ENCODE peak calls at places on chromosomes 6 and 20, in ten cellular contexts. One of them, this sample, is unnamed.

GRCh38 chr6:166686317-166686716 is 59.3 kb upstream of the RPS6KA2 start:
- DNase-seq in SK-N-SH: no peak
- DNase-seq in kidney epithelial cell: no peak
- DNase-seq in astrocyte of the spinal cord: no peak
- DNase-seq in fibroblast of mammary gland: no peak
- DNase-seq in NT2/D1: no peak
- DNase-seq in dorsolateral prefrontal cortex: no peak
- DNase-seq in HCT116: no peak
- DNase-seq in CD8-positive, alpha-beta T cell: no peak
- DNase-seq in GM23338: no peak
- DNase-seq in this sample: no peak

GRCh38 chr20:21601799-21602198 is 87.9 kb upstream of the NKX2-2 start:
- DNase-seq in SK-N-SH: no peak
- DNase-seq in kidney epithelial cell: no peak
- DNase-seq in astrocyte of the spinal cord: no peak
- DNase-seq in fibroblast of mammary gland: no peak
- DNase-seq in NT2/D1: no peak
- DNase-seq in dorsolateral prefrontal cortex: no peak
- DNase-seq in HCT116: no peak
- DNase-seq in CD8-positive, alpha-beta T cell: no peak
- DNase-seq in GM23338: no peak
- DNase-seq in this sample: no peak

GRCh38 chr6:41306187-41306854 is 19.8 kb upstream of the TREM1 start:
- DNase-seq in SK-N-SH: peak; percentile 54
- DNase-seq in kidney epithelial cell: no peak
- DNase-seq in astrocyte of the spinal cord: peak; percentile 36
- DNase-seq in fibroblast of mammary gland: peak; percentile 57
- DNase-seq in NT2/D1: peak; percentile 36
- DNase-seq in dorsolateral prefrontal cortex: no peak
- DNase-seq in HCT116: peak; percentile 58
- DNase-seq in CD8-positive, alpha-beta T cell: no peak
- DNase-seq in GM23338: peak; percentile 85
- DNase-seq in this sample: peak; percentile 71

GRCh38 chr6:7166410-7167293 is 58.9 kb downstream of the RREB1 start:
- DNase-seq in SK-N-SH: no peak
- DNase-seq in kidney epithelial cell: no peak
- DNase-seq in astrocyte of the spinal cord: peak; percentile 70
- DNase-seq in fibroblast of mammary gland: peak; percentile 75
- DNase-seq in NT2/D1: no peak
- DNase-seq in dorsolateral prefrontal cortex: no peak
- DNase-seq in HCT116: no peak
- DNase-seq in CD8-positive, alpha-beta T cell: no peak
- DNase-seq in GM23338: no peak
- DNase-seq in this sample: no peak

GRCh38 chr6:155171747-155172191 is 92.0 kb upstream of the CLDN20 start:
- DNase-seq in SK-N-SH: no peak
- DNase-seq in kidney epithelial cell: no peak
- DNase-seq in astrocyte of the spinal cord: peak; percentile 81
- DNase-seq in fibroblast of mammary gland: peak; percentile 30
- DNase-seq in NT2/D1: no peak
- DNase-seq in dorsolateral prefrontal cortex: no peak
- DNase-seq in HCT116: no peak
- DNase-seq in CD8-positive, alpha-beta T cell: no peak
- DNase-seq in GM23338: no peak
- DNase-seq in this sample: no peak

GRCh38 chr20:58677205-58677604 is 15.4 kb upstream of the NPEPL1 start:
- DNase-seq in SK-N-SH: no peak
- DNase-seq in kidney epithelial cell: no peak
- DNase-seq in astrocyte of the spinal cord: no peak
- DNase-seq in fibroblast of mammary gland: no peak
- DNase-seq in NT2/D1: no peak
- DNase-seq in dorsolateral prefrontal cortex: no peak
- DNase-seq in HCT116: no peak
- DNase-seq in CD8-positive, alpha-beta T cell: no peak
- DNase-seq in GM23338: no peak
- DNase-seq in this sample: no peak

GRCh38 chr6:46042355-46042999 is 26.8 kb upstream of the CLIC5 start:
- DNase-seq in SK-N-SH: peak; percentile 8
- DNase-seq in kidney epithelial cell: peak; percentile 10
- DNase-seq in astrocyte of the spinal cord: peak; percentile 30
- DNase-seq in fibroblast of mammary gland: peak; percentile 79
- DNase-seq in NT2/D1: no peak
- DNase-seq in dorsolateral prefrontal cortex: no peak
- DNase-seq in HCT116: peak; percentile 58
- DNase-seq in CD8-positive, alpha-beta T cell: no peak
- DNase-seq in GM23338: peak; percentile 75
- DNase-seq in this sample: peak; percentile 62

GRCh38 chr20:64226686-64227576 is 28.6 kb upstream of the PCMTD2 start:
- DNase-seq in SK-N-SH: no peak
- DNase-seq in kidney epithelial cell: no peak
- DNase-seq in astrocyte of the spinal cord: no peak
- DNase-seq in fibroblast of mammary gland: no peak
- DNase-seq in NT2/D1: no peak
- DNase-seq in dorsolateral prefrontal cortex: no peak
- DNase-seq in HCT116: no peak
- DNase-seq in CD8-positive, alpha-beta T cell: peak; percentile 54
- DNase-seq in GM23338: no peak
- DNase-seq in this sample: no peak

GRCh38 chr20:19254086-19254821 is 41.8 kb downstream of the SLC24A3 start:
- DNase-seq in SK-N-SH: no peak
- DNase-seq in kidney epithelial cell: no peak
- DNase-seq in astrocyte of the spinal cord: peak; percentile 20
- DNase-seq in fibroblast of mammary gland: peak; percentile 74
- DNase-seq in NT2/D1: no peak
- DNase-seq in dorsolateral prefrontal cortex: no peak
- DNase-seq in HCT116: no peak
- DNase-seq in CD8-positive, alpha-beta T cell: no peak
- DNase-seq in GM23338: no peak
- DNase-seq in this sample: no peak

GRCh38 chr6:5851261-5851757 is 155.4 kb downstream of the NRN1 start:
- DNase-seq in SK-N-SH: no peak
- DNase-seq in kidney epithelial cell: peak; percentile 29
- DNase-seq in astrocyte of the spinal cord: peak; percentile 39
- DNase-seq in fibroblast of mammary gland: peak; percentile 54
- DNase-seq in NT2/D1: peak; percentile 48
- DNase-seq in dorsolateral prefrontal cortex: peak; percentile 87
- DNase-seq in HCT116: no peak
- DNase-seq in CD8-positive, alpha-beta T cell: peak; percentile 79
- DNase-seq in GM23338: peak; percentile 91
- DNase-seq in this sample: peak; percentile 43

GRCh38 chr6:52388790-52389189 is 26.8 kb downstream of the PAQR8 start:
- DNase-seq in SK-N-SH: no peak
- DNase-seq in kidney epithelial cell: no peak
- DNase-seq in astrocyte of the spinal cord: no peak
- DNase-seq in fibroblast of mammary gland: no peak
- DNase-seq in NT2/D1: no peak
- DNase-seq in dorsolateral prefrontal cortex: no peak
- DNase-seq in HCT116: no peak
- DNase-seq in CD8-positive, alpha-beta T cell: no peak
- DNase-seq in GM23338: no peak
- DNase-seq in this sample: no peak

GRCh38 chr6:144657691-144658090 is 372.6 kb downstream of the UTRN start:
- DNase-seq in SK-N-SH: no peak
- DNase-seq in kidney epithelial cell: no peak
- DNase-seq in astrocyte of the spinal cord: peak; percentile 84
- DNase-seq in fibroblast of mammary gland: no peak
- DNase-seq in NT2/D1: peak; percentile 55
- DNase-seq in dorsolateral prefrontal cortex: no peak
- DNase-seq in HCT116: no peak
- DNase-seq in CD8-positive, alpha-beta T cell: no peak
- DNase-seq in GM23338: peak; percentile 85
- DNase-seq in this sample: peak; percentile 63

GRCh38 chr20:11355338-11355737 is 562.4 kb upstream of the BTBD3 start:
- DNase-seq in SK-N-SH: no peak
- DNase-seq in kidney epithelial cell: no peak
- DNase-seq in astrocyte of the spinal cord: no peak
- DNase-seq in fibroblast of mammary gland: no peak
- DNase-seq in NT2/D1: no peak
- DNase-seq in dorsolateral prefrontal cortex: no peak
- DNase-seq in HCT116: no peak
- DNase-seq in CD8-positive, alpha-beta T cell: no peak
- DNase-seq in GM23338: no peak
- DNase-seq in this sample: no peak

GRCh38 chr6:165665384-165665672 is 2.3 kb upstream of the PDE10A start:
- DNase-seq in SK-N-SH: no peak
- DNase-seq in kidney epithelial cell: no peak
- DNase-seq in astrocyte of the spinal cord: no peak
- DNase-seq in fibroblast of mammary gland: no peak
- DNase-seq in NT2/D1: no peak
- DNase-seq in dorsolateral prefrontal cortex: no peak
- DNase-seq in HCT116: no peak
- DNase-seq in CD8-positive, alpha-beta T cell: no peak
- DNase-seq in GM23338: no peak
- DNase-seq in this sample: no peak

GRCh38 chr6:165663283-165663735 is 268 bp upstream of the PDE10A start:
- DNase-seq in SK-N-SH: peak; percentile 66
- DNase-seq in kidney epithelial cell: no peak
- DNase-seq in astrocyte of the spinal cord: peak; percentile 47
- DNase-seq in fibroblast of mammary gland: peak; percentile 31
- DNase-seq in NT2/D1: no peak
- DNase-seq in dorsolateral prefrontal cortex: peak; percentile 50
- DNase-seq in HCT116: no peak
- DNase-seq in CD8-positive, alpha-beta T cell: no peak
- DNase-seq in GM23338: peak; percentile 70
- DNase-seq in this sample: peak; percentile 17

GRCh38 chr6:165663736-165664552 is 903 bp upstream of the PDE10A start:
- DNase-seq in SK-N-SH: no peak
- DNase-seq in kidney epithelial cell: no peak
- DNase-seq in astrocyte of the spinal cord: no peak
- DNase-seq in fibroblast of mammary gland: peak; percentile 18
- DNase-seq in NT2/D1: no peak
- DNase-seq in dorsolateral prefrontal cortex: no peak
- DNase-seq in HCT116: no peak
- DNase-seq in CD8-positive, alpha-beta T cell: no peak
- DNase-seq in GM23338: peak; percentile 67
- DNase-seq in this sample: peak; percentile 24

GRCh38 chr6:165662671-165663282 is at the start of gene PDE10A:
- DNase-seq in SK-N-SH: peak; percentile 82
- DNase-seq in kidney epithelial cell: no peak
- DNase-seq in astrocyte of the spinal cord: peak; percentile 35
- DNase-seq in fibroblast of mammary gland: no peak
- DNase-seq in NT2/D1: no peak
- DNase-seq in dorsolateral prefrontal cortex: peak; percentile 54
- DNase-seq in HCT116: no peak
- DNase-seq in CD8-positive, alpha-beta T cell: no peak
- DNase-seq in GM23338: peak; percentile 63
- DNase-seq in this sample: peak; percentile 12

GRCh38 chr6:165664553-165665383 is 1.7 kb upstream of the PDE10A start:
- DNase-seq in SK-N-SH: no peak
- DNase-seq in kidney epithelial cell: no peak
- DNase-seq in astrocyte of the spinal cord: no peak
- DNase-seq in fibroblast of mammary gland: no peak
- DNase-seq in NT2/D1: no peak
- DNase-seq in dorsolateral prefrontal cortex: no peak
- DNase-seq in HCT116: no peak
- DNase-seq in CD8-positive, alpha-beta T cell: no peak
- DNase-seq in GM23338: peak; percentile 71
- DNase-seq in this sample: no peak
- H3K4me3 ChIP-seq in SK-N-SH: peak overlapping the region; percentile 52
- H3K4me3 ChIP-seq in kidney epithelial cell: peak overlapping the region; percentile 90
- H3K4me3 ChIP-seq in astrocyte of the spinal cord: peak overlapping the region; percentile 13
- H3K4me3 ChIP-seq in fibroblast of mammary gland: no peak overlapping the region
- H3K4me3 ChIP-seq in NT2/D1: no peak overlapping the region
- H3K4me3 ChIP-seq in dorsolateral prefrontal cortex: peak overlapping the region; percentile 62
- H3K4me3 ChIP-seq in HCT116: no peak overlapping the region
- H3K4me3 ChIP-seq in CD8-positive, alpha-beta T cell: no peak overlapping the region
- H3K4me3 ChIP-seq in GM23338: peak overlapping the region; percentile 71
- H3K4me3 ChIP-seq in this sample: no peak overlapping the region

DNA sequence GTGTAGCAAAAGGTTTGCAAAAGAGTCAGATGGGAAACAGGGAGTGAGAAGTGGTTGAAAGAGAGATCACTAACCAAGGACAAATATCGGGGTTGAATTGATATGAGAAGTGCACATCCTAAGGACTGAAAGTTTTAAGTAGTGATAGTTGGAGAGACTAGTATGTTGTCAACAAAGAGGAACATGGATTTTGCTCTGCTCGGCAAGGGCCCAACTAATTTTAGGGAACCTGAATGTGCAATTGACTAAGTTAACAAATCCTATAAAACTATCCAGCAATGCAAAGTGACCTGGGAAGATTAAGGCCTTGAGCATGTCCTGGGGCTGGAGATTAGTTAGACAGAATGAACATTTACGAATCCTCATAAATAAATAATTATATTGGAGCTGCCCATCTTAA is 137.2 kb upstream of the TENT5A start:
- DNase-seq in SK-N-SH: no peak
- DNase-seq in kidney epithelial cell: no peak
- DNase-seq in astrocyte of the spinal cord: no peak
- DNase-seq in fibroblast of mammary gland: no peak
- DNase-seq in NT2/D1: no peak
- DNase-seq in dorsolateral prefrontal cortex: no peak
- DNase-seq in HCT116: no peak
- DNase-seq in CD8-positive, alpha-beta T cell: no peak
- DNase-seq in GM23338: no peak
- DNase-seq in this sample: no peak
- H3K4me3 ChIP-seq in SK-N-SH: no peak overlapping the region
- H3K4me3 ChIP-seq in kidney epithelial cell: no peak overlapping the region
- H3K4me3 ChIP-seq in astrocyte of the spinal cord: no peak overlapping the region
- H3K4me3 ChIP-seq in fibroblast of mammary gland: no peak overlapping the region
- H3K4me3 ChIP-seq in NT2/D1: no peak overlapping the region
- H3K4me3 ChIP-seq in dorsolateral prefrontal cortex: no peak overlapping the region
- H3K4me3 ChIP-seq in HCT116: no peak overlapping the region
- H3K4me3 ChIP-seq in CD8-positive, alpha-beta T cell: no peak overlapping the region
- H3K4me3 ChIP-seq in GM23338: no peak overlapping the region
- H3K4me3 ChIP-seq in this sample: no peak overlapping the region

DNA sequence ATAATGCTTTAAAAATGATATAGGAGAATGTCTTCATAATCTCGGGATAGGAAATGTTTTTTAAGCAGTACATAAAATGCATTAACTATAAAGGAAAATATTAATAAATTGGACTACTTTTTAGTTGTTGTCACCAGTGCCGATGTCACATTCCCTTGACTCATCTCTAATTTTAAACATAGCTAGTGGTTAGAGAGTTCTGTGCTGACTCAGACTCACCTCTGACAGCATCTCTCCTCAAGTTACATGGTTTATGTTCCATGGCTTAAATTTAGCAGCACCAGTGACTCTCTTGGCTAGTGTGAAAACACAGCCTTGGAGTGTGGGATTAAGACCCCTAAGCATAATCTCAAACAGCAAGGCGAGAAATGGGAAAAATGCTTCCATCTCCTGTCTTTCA is 311.8 kb upstream of the MMS22L start:
- DNase-seq in SK-N-SH: no peak
- DNase-seq in kidney epithelial cell: peak; percentile 14
- DNase-seq in astrocyte of the spinal cord: peak; percentile 62
- DNase-seq in fibroblast of mammary gland: peak; percentile 34
- DNase-seq in NT2/D1: no peak
- DNase-seq in dorsolateral prefrontal cortex: no peak
- DNase-seq in HCT116: no peak
- DNase-seq in CD8-positive, alpha-beta T cell: no peak
- DNase-seq in GM23338: no peak
- DNase-seq in this sample: peak; percentile 36
- H3K4me3 ChIP-seq in SK-N-SH: no peak overlapping the region
- H3K4me3 ChIP-seq in kidney epithelial cell: no peak overlapping the region
- H3K4me3 ChIP-seq in astrocyte of the spinal cord: no peak overlapping the region
- H3K4me3 ChIP-seq in fibroblast of mammary gland: no peak overlapping the region
- H3K4me3 ChIP-seq in NT2/D1: no peak overlapping the region
- H3K4me3 ChIP-seq in dorsolateral prefrontal cortex: no peak overlapping the region
- H3K4me3 ChIP-seq in HCT116: no peak overlapping the region
- H3K4me3 ChIP-seq in CD8-positive, alpha-beta T cell: no peak overlapping the region
- H3K4me3 ChIP-seq in GM23338: no peak overlapping the region
- H3K4me3 ChIP-seq in this sample: no peak overlapping the region

GRCh38 chr6:105646391-105646867 is 243.5 kb upstream of the PREP start:
- DNase-seq in SK-N-SH: no peak
- DNase-seq in kidney epithelial cell: peak; percentile 12
- DNase-seq in astrocyte of the spinal cord: peak; percentile 19
- DNase-seq in fibroblast of mammary gland: peak; percentile 21
- DNase-seq in NT2/D1: no peak
- DNase-seq in dorsolateral prefrontal cortex: no peak
- DNase-seq in HCT116: no peak
- DNase-seq in CD8-positive, alpha-beta T cell: no peak
- DNase-seq in GM23338: no peak
- DNase-seq in this sample: peak; percentile 82
- H3K4me3 ChIP-seq in SK-N-SH: no peak overlapping the region
- H3K4me3 ChIP-seq in kidney epithelial cell: no peak overlapping the region
- H3K4me3 ChIP-seq in astrocyte of the spinal cord: no peak overlapping the region
- H3K4me3 ChIP-seq in fibroblast of mammary gland: no peak overlapping the region
- H3K4me3 ChIP-seq in NT2/D1: no peak overlapping the region
- H3K4me3 ChIP-seq in dorsolateral prefrontal cortex: no peak overlapping the region
- H3K4me3 ChIP-seq in HCT116: no peak overlapping the region
- H3K4me3 ChIP-seq in CD8-positive, alpha-beta T cell: no peak overlapping the region
- H3K4me3 ChIP-seq in GM23338: no peak overlapping the region
- H3K4me3 ChIP-seq in this sample: no peak overlapping the region